ENCODE peak calls at places on chromosomes 7 and 10, in five cellular contexts. S, D, V, G and O are unnamed samples.

GRCh38 chr7:101116898-101117297 is 10.0 kb upstream of the SERPINE1 start:
- DNase-seq in V (no peak), S (no peak), G (no peak), D (no peak), O (no peak)

GRCh38 chr7:36047254-36047653 is 105.8 kb upstream of the EEPD1 start:
- DNase-seq in D (no peak), G (no peak), V (no peak), S (no peak), O (no peak)

GRCh38 chr7:108440613-108441012 is 15.6 kb downstream of the NRCAM start:
- DNase-seq in V (no peak), G (no peak), D (no peak), S (no peak), O (no peak)

GRCh38 chr7:7190142-7190541 is 7.8 kb downstream of the C1GALT1 start:
- DNase-seq in G (no peak), S (no peak), D (no peak), V (no peak), O (no peak)

GRCh38 chr7:158730383-158731055 is 25.9 kb upstream of the NCAPG2 start:
- DNase-seq in S (no peak), G (no peak), V (no peak), D (no peak), O (no peak)

GRCh38 chr10:97676770-97677581 is 10.1 kb downstream of the AVPI1 start:
- DNase-seq in V (peak; percentile 47), G (no peak), D (peak; percentile 41), S (no peak), O (no peak)

GRCh38 chr10:14032406-14032998 is 298.2 kb downstream of the FRMD4A start:
- DNase-seq in D (no peak), S (peak; percentile 30), G (no peak), V (no peak), O (no peak)

GRCh38 chr10:98088186-98088971 is 46.1 kb upstream of the R3HCC1L start:
- DNase-seq in V (no peak), S (peak; percentile 27), G (no peak), D (no peak), O (no peak)

GRCh38 chr10:4270116-4270515 is 485.1 kb upstream of the KLF6 start:
- DNase-seq in S (no peak), D (no peak), G (no peak), V (peak; percentile 80), O (no peak)

GRCh38 chr7:22156205-22156604 is 200.7 kb downstream of the RAPGEF5 start:
- DNase-seq in G (no peak), D (no peak), S (no peak), V (no peak), O (no peak)

DNA sequence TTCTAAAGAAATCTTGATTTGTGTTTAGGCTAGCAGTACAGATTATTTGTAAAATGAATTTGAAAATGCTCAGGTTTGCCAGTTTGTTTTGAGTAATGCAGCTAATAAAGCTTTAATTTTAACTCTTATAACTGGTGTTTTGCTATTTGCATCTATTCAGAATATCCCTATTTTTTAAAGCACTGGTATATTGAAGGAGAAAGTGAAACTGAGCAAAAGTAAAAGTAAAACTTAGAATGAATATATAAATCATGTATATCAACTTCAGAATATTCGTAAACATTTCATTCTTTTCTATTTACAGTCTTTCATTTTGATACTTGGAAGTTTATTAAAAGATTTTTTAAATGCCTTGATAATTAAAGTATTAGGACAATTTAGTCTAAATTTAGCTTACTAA is 26.2 kb downstream of the TASOR2 start:
- DNase-seq in G (no peak), S (no peak), D (no peak), V (no peak), O (no peak)
- H3K4me3 ChIP-seq in G (no peak overlapping the region), S (peak overlapping the region; percentile 48), D (peak overlapping the region; percentile 18), V (no peak overlapping the region), O (no peak overlapping the region)

GRCh38 chr10:77553966-77554365 is 83.6 kb downstream of the KCNMA1 start:
- DNase-seq in G (no peak), D (no peak), V (no peak), S (no peak), O (no peak)

GRCh38 chr10:77556990-77557601 is 80.5 kb downstream of the KCNMA1 start:
- DNase-seq in D (no peak), S (no peak), V (no peak), G (no peak), O (peak; percentile 44)

GRCh38 chr10:77554996-77555397 is 82.6 kb downstream of the KCNMA1 start:
- DNase-seq in V (no peak), G (peak; percentile 32), S (no peak), D (no peak), O (no peak)

GRCh38 chr10:77553311-77553710 is 84.3 kb downstream of the KCNMA1 start:
- DNase-seq in G (no peak), D (no peak), S (no peak), V (no peak), O (no peak)

GRCh38 chr10:77555591-77556212 is 81.9 kb downstream of the KCNMA1 start:
- DNase-seq in G (no peak), D (no peak), S (no peak), V (no peak), O (no peak)
- H3K4me1 ChIP-seq in G (peaks cover 2% of the 10 kb centered on the region), D (peaks cover 29% of the 10 kb centered on the region), S (no peaks in the 10 kb centered on the region), V (no peaks in the 10 kb centered on the region), O (peaks cover 4% of the 10 kb centered on the region)

DNA sequence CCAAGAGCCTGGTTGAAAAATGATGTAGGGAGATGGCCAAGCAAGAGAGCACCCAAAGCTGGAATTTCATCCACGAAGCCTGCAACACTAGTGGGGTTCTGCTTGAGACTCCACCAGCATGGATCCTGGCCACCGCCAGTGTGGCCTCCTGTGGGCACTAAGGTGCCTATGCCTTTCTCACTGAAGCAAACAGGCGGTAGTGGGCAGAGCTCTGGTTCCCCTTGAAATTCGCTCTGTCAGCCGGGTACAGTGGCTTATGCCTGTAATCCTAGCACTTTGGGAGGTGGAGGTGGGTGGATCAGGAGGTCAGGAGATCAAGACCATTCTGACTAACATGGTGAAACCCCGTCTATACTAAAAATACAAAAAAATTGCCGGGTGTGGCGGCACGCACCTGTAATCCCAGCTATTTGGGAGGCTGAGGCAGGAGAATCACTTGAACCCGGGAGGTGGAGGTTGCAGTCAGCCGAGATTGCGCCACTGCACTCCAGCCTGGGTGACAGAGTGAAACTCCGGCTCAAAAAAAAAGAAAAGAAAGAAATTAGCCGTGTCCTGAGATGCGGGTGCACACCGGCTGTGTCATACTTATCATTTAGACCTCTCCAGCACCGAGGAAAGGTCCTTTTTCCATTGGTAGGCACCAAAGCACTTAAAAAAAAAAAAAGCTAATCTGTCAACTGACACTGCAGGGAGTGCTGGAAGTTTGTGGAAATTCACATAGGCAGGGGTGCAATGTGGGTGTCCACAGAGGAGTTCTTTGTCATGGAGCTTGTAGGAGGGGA is 28.3 kb downstream of the CCM2 start:
- DNase-seq in G (no peak), S (no peak), V (no peak), D (no peak), O (no peak)
- H3K4me3 ChIP-seq in G (no peak overlapping the region), S (peak overlapping the region; percentile 31), V (no peak overlapping the region), D (peak overlapping the region; percentile 39), O (no peak overlapping the region)

DNA sequence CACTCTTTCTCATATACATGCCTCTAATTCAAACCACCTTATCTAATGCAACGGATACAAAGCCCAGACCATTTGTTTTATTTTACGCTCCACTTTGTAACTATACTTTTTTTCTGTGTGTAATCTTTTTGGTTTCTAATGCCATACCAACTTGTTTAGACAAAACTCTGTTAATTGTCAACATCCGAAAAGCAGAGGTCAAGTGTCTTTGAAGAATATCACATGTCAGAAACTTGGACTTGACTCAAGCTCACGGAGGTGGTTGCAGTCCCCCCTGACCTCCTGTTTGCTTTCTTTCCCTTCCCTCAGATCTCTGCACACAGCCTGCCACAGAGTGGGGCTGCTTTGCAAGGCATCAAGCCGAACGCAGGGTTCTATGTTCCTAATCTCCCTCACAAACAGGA is 698.9 kb downstream of the PARD3 start:
- DNase-seq in D (no peak), S (no peak), G (no peak), V (peak; percentile 34), O (no peak)
- H3K4me1 ChIP-seq in D (peaks cover 25% of the 10 kb centered on the region), S (peaks cover 17% of the 10 kb centered on the region), G (peaks cover 2% of the 10 kb centered on the region), V (peaks cover 14% of the 10 kb centered on the region), O (no peaks in the 10 kb centered on the region)

GRCh38 chr10:91164520-91165065 is 55.9 kb upstream of the PCGF5 start:
- DNase-seq in D (no peak), S (no peak), G (no peak), V (peak; percentile 25), O (no peak)
- H3K4me3 ChIP-seq in D (peak overlapping the region; percentile 57), S (peak overlapping the region; percentile 96), G (peak overlapping the region; percentile 78), V (peak overlapping the region; percentile 97), O (peak overlapping the region; percentile 89)

GRCh38 chr10:31697271-31698168 is 231.1 kb downstream of the ARHGAP12 start:
- DNase-seq in D (peak; percentile 53), S (peak; percentile 86), G (peak; percentile 55), V (peak; percentile 36), O (peak; percentile 10)
- H3K4me1 ChIP-seq in D (peaks cover 68% of the 10 kb centered on the region), S (peaks cover 68% of the 10 kb centered on the region), G (no peaks in the 10 kb centered on the region), V (peaks cover 50% of the 10 kb centered on the region), O (no peaks in the 10 kb centered on the region)

GRCh38 chr10:6054884-6055283 is 7.3 kb downstream of the IL2RA start:
- DNase-seq in D (peak; percentile 19), V (no peak), S (no peak), G (no peak), O (no peak)

GRCh38 chr10:6052247-6053221 is 9.6 kb downstream of the IL2RA start:
- DNase-seq in S (no peak), G (no peak), D (peak; percentile 28), V (no peak), O (no peak)

GRCh38 chr10:6050801-6051445 is 11.2 kb downstream of the IL2RA start:
- DNase-seq in D (peak; percentile 77), V (peak; percentile 90), S (peak; percentile 46), G (peak; percentile 50), O (peak; percentile 61)

GRCh38 chr10:6053816-6054581 is 8.2 kb downstream of the IL2RA start:
- DNase-seq in D (peak; percentile 68), G (peak; percentile 65), V (no peak), S (peak; percentile 53), O (no peak)

GRCh38 chr10:6053303-6053702 is 8.9 kb downstream of the IL2RA start:
- DNase-seq in G (no peak), V (no peak), S (no peak), D (no peak), O (no peak)
- H3K4me3 ChIP-seq in G (no peak overlapping the region), V (no peak overlapping the region), S (no peak overlapping the region), D (no peak overlapping the region), O (no peak overlapping the region)

GRCh38 chr10:122249303-122249850 is 21.7 kb upstream of the BTBD16 start:
- DNase-seq in S (no peak), G (no peak), V (no peak), D (no peak), O (peak; percentile 22)
- H3K4me1 ChIP-seq in S (peaks cover 82% of the 10 kb centered on the region), G (no peaks in the 10 kb centered on the region), V (no peaks in the 10 kb centered on the region), D (peaks cover 10% of the 10 kb centered on the region), O (no peaks in the 10 kb centered on the region)

GRCh38 chr7:38977658-38978057 is at the start of gene POU6F2:
- DNase-seq in G (no peak), V (no peak), D (no peak), S (no peak), O (no peak)
- H3K4me3 ChIP-seq in G (peak within 1 kb of the TSS; percentile 16), V (no peak within 1 kb of the TSS), D (no peak within 1 kb of the TSS), S (no peak within 1 kb of the TSS), O (no peak within 1 kb of the TSS)